ENCODE peak calls at places on chromosomes 3 and 15, in four cellular contexts. One of them, this sample, is unnamed.

GRCh38 chr3:12969487-12969886 is 103.7 kb downstream of the IQSEC1 start:
- DNase-seq in A549: no peak
- DNase-seq in endothelial cell of umbilical vein: no peak
- DNase-seq in HepG2: no peak
- DNase-seq in this sample: no peak

GRCh38 chr3:154427685-154428291 is 2.2 kb downstream of the GPR149 start:
- DNase-seq in A549: no peak
- DNase-seq in endothelial cell of umbilical vein: no peak
- DNase-seq in HepG2: no peak
- DNase-seq in this sample: no peak

GRCh38 chr3:119310052-119310451 is 15.9 kb downstream of the ARHGAP31 start:
- DNase-seq in A549: no peak
- DNase-seq in endothelial cell of umbilical vein: no peak
- DNase-seq in HepG2: no peak
- DNase-seq in this sample: peak; percentile 25

GRCh38 chr3:129834580-129834979 is 58.9 kb downstream of the TMCC1 start:
- DNase-seq in A549: no peak
- DNase-seq in endothelial cell of umbilical vein: no peak
- DNase-seq in HepG2: no peak
- DNase-seq in this sample: no peak

GRCh38 chr3:36774072-36774471 is 9.7 kb upstream of the DCLK3 start:
- DNase-seq in A549: no peak
- DNase-seq in endothelial cell of umbilical vein: no peak
- DNase-seq in HepG2: no peak
- DNase-seq in this sample: no peak

GRCh38 chr15:78950906-78951840 is 6.3 kb upstream of the CTSH start:
- DNase-seq in A549: peak; percentile 36
- DNase-seq in endothelial cell of umbilical vein: no peak
- DNase-seq in HepG2: peak; percentile 61
- DNase-seq in this sample: no peak

GRCh38 chr3:13353936-13354542 is 66.1 kb downstream of the NUP210 start:
- DNase-seq in A549: peak; percentile 15
- DNase-seq in endothelial cell of umbilical vein: no peak
- DNase-seq in HepG2: no peak
- DNase-seq in this sample: peak; percentile 50

GRCh38 chr15:68209735-68210408 is 4.7 kb upstream of the CALML4 start:
- DNase-seq in A549: no peak
- DNase-seq in endothelial cell of umbilical vein: no peak
- DNase-seq in HepG2: no peak
- DNase-seq in this sample: peak; percentile 73

GRCh38 chr3:131561511-131561910 is 58.7 kb upstream of the MRPL3 start:
- DNase-seq in A549: no peak
- DNase-seq in endothelial cell of umbilical vein: no peak
- DNase-seq in HepG2: no peak
- DNase-seq in this sample: no peak

GRCh38 chr3:23406576-23406975 is 203.4 kb downstream of the UBE2E2 start:
- DNase-seq in A549: no peak
- DNase-seq in endothelial cell of umbilical vein: no peak
- DNase-seq in HepG2: no peak
- DNase-seq in this sample: no peak

GRCh38 chr15:71677352-71677751 is 133.0 kb upstream of the NR2E3 start:
- DNase-seq in A549: no peak
- DNase-seq in endothelial cell of umbilical vein: no peak
- DNase-seq in HepG2: no peak
- DNase-seq in this sample: no peak
- H3K4me3 ChIP-seq in A549: no peak overlapping the region
- H3K4me3 ChIP-seq in endothelial cell of umbilical vein: no peak overlapping the region
- H3K4me3 ChIP-seq in HepG2: no peak overlapping the region
- H3K4me3 ChIP-seq in this sample: no peak overlapping the region

GRCh38 chr3:128276577-128277183 is 123.4 kb downstream of the EEFSEC start:
- DNase-seq in A549: no peak
- DNase-seq in endothelial cell of umbilical vein: no peak
- DNase-seq in HepG2: no peak
- DNase-seq in this sample: no peak
- TF ChIP-seq MAX in A549: no peak
- TF ChIP-seq MAX in endothelial cell of umbilical vein: no peak
- TF ChIP-seq MAX in HepG2: no peak
- TF ChIP-seq MAX in this sample: no peak

GRCh38 chr3:52443791-52444687 is 864 bp downstream of the SEMA3G start:
- DNase-seq in A549: no peak
- DNase-seq in endothelial cell of umbilical vein: no peak
- DNase-seq in HepG2: no peak
- DNase-seq in this sample: peak; percentile 34

GRCh38 chr3:52442409-52443267 is 2.3 kb downstream of the SEMA3G start:
- DNase-seq in A549: no peak
- DNase-seq in endothelial cell of umbilical vein: no peak
- DNase-seq in HepG2: no peak
- DNase-seq in this sample: no peak

GRCh38 chr3:52444860-52445793 is at the start of gene SEMA3G:
- DNase-seq in A549: peak; percentile 72
- DNase-seq in endothelial cell of umbilical vein: peak; percentile 69
- DNase-seq in HepG2: peak; percentile 76
- DNase-seq in this sample: peak; percentile 85

GRCh38 chr3:52441772-52442332 is 3.1 kb downstream of the SEMA3G start:
- DNase-seq in A549: no peak
- DNase-seq in endothelial cell of umbilical vein: no peak
- DNase-seq in HepG2: no peak
- DNase-seq in this sample: no peak

GRCh38 chr3:52443268-52443610 is 1.7 kb downstream of the SEMA3G start:
- DNase-seq in A549: no peak
- DNase-seq in endothelial cell of umbilical vein: no peak
- DNase-seq in HepG2: no peak
- DNase-seq in this sample: no peak
- TF ChIP-seq MYC in A549: no peak
- TF ChIP-seq MYC in endothelial cell of umbilical vein: no peak
- TF ChIP-seq MYC in HepG2: no peak
- TF ChIP-seq MYC in this sample: no peak

GRCh38 chr3:183117046-183117445 is 17.8 kb upstream of the MCCC1 start:
- DNase-seq in A549: no peak
- DNase-seq in endothelial cell of umbilical vein: no peak
- DNase-seq in HepG2: no peak
- DNase-seq in this sample: no peak

GRCh38 chr3:183114779-183115178 is 15.5 kb upstream of the MCCC1 start:
- DNase-seq in A549: no peak
- DNase-seq in endothelial cell of umbilical vein: no peak
- DNase-seq in HepG2: no peak
- DNase-seq in this sample: no peak

GRCh38 chr3:183108470-183108869 is 9.2 kb upstream of the MCCC1 start:
- DNase-seq in A549: no peak
- DNase-seq in endothelial cell of umbilical vein: no peak
- DNase-seq in HepG2: no peak
- DNase-seq in this sample: no peak

GRCh38 chr3:183116051-183116614 is 16.8 kb upstream of the MCCC1 start:
- DNase-seq in A549: peak; percentile 48
- DNase-seq in endothelial cell of umbilical vein: peak; percentile 41
- DNase-seq in HepG2: peak; percentile 39
- DNase-seq in this sample: peak; percentile 31

GRCh38 chr3:183114374-183114773 is 15.1 kb upstream of the MCCC1 start:
- DNase-seq in A549: no peak
- DNase-seq in endothelial cell of umbilical vein: no peak
- DNase-seq in HepG2: no peak
- DNase-seq in this sample: no peak
- H3K4me3 ChIP-seq in A549: no peak overlapping the region
- H3K4me3 ChIP-seq in endothelial cell of umbilical vein: no peak overlapping the region
- H3K4me3 ChIP-seq in HepG2: no peak overlapping the region
- H3K4me3 ChIP-seq in this sample: no peak overlapping the region

This sample was measured in NB4.